ENCODE peak calls at places on chromosome 21, in eight cellular contexts. P, F, I, L, X, R, O and J are unnamed samples.

GRCh38 chr21:25997788-25998611 is 172.6 kb downstream of the APP start:
- DNase-seq in R (no peak), L (no peak), F (no peak), P (no peak), I (peak; percentile 95), O (no peak), X (no peak), J (no peak)

GRCh38 chr21:17560377-17560776 is 47.5 kb downstream of the CXADR start:
- DNase-seq in L (no peak), X (no peak), I (no peak), F (no peak), P (no peak), R (no peak), O (no peak), J (no peak)

GRCh38 chr21:15788847-15789548 is 59.2 kb downstream of the USP25 start:
- DNase-seq in O (peak; percentile 34), X (no peak), P (no peak), F (no peak), R (no peak), L (no peak), I (no peak), J (no peak)

GRCh38 chr21:26506951-26507350 is 66.1 kb downstream of the CYYR1 start:
- DNase-seq in I (no peak), L (no peak), X (no peak), R (no peak), F (peak; percentile 8), O (peak; percentile 64), P (no peak), J (no peak)

GRCh38 chr21:17441370-17441769 is 71.5 kb upstream of the CXADR start:
- DNase-seq in P (no peak), L (no peak), I (peak; percentile 60), X (no peak), R (no peak), F (no peak), O (no peak), J (no peak)

GRCh38 chr21:44283953-44284352 is 1.7 kb upstream of the AIRE start:
- DNase-seq in F (no peak), X (no peak), L (no peak), O (no peak), I (no peak), R (no peak), P (no peak), J (no peak)

GRCh38 chr21:43916691-43917514 is 51.9 kb downstream of the AGPAT3 start:
- DNase-seq in R (no peak), L (peak; percentile 65), O (peak; percentile 47), P (peak; percentile 53), I (no peak), X (peak; percentile 62), F (no peak), J (peak; percentile 68)

GRCh38 chr21:44443291-44443890 is 11.9 kb upstream of the LRRC3 start:
- DNase-seq in I (no peak), L (peak; percentile 19), F (no peak), O (no peak), X (no peak), P (no peak), R (no peak), J (no peak)

GRCh38 chr21:31342328-31342727 is 1.7 kb downstream of the TIAM1 start:
- DNase-seq in R (no peak), X (no peak), O (no peak), F (no peak), L (no peak), I (no peak), P (no peak), J (no peak)

GRCh38 chr21:36200089-36200561 is 43.5 kb downstream of the DOP1B start:
- DNase-seq in X (no peak), R (no peak), F (no peak), P (no peak), O (no peak), I (no peak), L (no peak), J (no peak)

GRCh38 chr21:31873696-31874599 is 1.1 kb downstream of the HUNK start:
- DNase-seq in O (peak; percentile 89), L (peak; percentile 81), F (no peak), X (peak; percentile 74), I (peak; percentile 32), R (no peak), P (peak; percentile 72), J (peak; percentile 52)

GRCh38 chr21:46551636-46552241 is 53.1 kb downstream of the S100B start:
- DNase-seq in P (peak; percentile 38), I (no peak), X (peak; percentile 58), R (no peak), L (peak; percentile 79), F (no peak), O (no peak), J (no peak)

GRCh38 chr21:31366825-31367224 is 22.8 kb upstream of the TIAM1 start:
- DNase-seq in L (no peak), I (no peak), P (no peak), O (no peak), F (no peak), X (no peak), R (peak; percentile 48), J (no peak)

GRCh38 chr21:37758997-37759396 is 157.3 kb downstream of the KCNJ6 start:
- DNase-seq in I (peak; percentile 28), P (peak; percentile 4), L (peak; percentile 72), R (peak; percentile 13), X (peak; percentile 9), F (peak; percentile 39), O (peak; percentile 83), J (peak; percentile 9)

GRCh38 chr21:34926784-34927548 is 122.1 kb downstream of the RUNX1 start:
- DNase-seq in O (peak; percentile 36), F (no peak), L (no peak), X (no peak), I (no peak), R (no peak), P (no peak), J (no peak)

GRCh38 chr21:46028547-46029200 is 47.1 kb downstream of the COL6A1 start:
- DNase-seq in F (no peak), L (no peak), X (no peak), I (no peak), O (peak; percentile 78), R (peak; percentile 56), P (no peak), J (no peak)

GRCh38 chr21:32844653-32845443 is 73.3 kb upstream of the PAXBP1 start:
- DNase-seq in X (no peak), I (no peak), F (peak; percentile 61), P (no peak), O (peak; percentile 76), R (no peak), L (no peak), J (no peak)

GRCh38 chr21:42075686-42076471 is 4.8 kb downstream of the UMODL1 start:
- DNase-seq in F (no peak), P (no peak), I (no peak), X (no peak), R (no peak), O (no peak), L (peak; percentile 60), J (no peak)

GRCh38 chr21:44525431-44526095 is 14.4 kb downstream of the KRTAP10-1 start:
- DNase-seq in F (no peak), R (no peak), O (no peak), I (no peak), L (peak; percentile 43), P (no peak), X (no peak), J (no peak)

GRCh38 chr21:43209575-43210453 is 41.0 kb downstream of the CRYAA start:
- DNase-seq in O (no peak), R (no peak), I (no peak), P (no peak), F (no peak), X (no peak), L (peak; percentile 59), J (no peak)

GRCh38 chr21:41580758-41581554 is 73.0 kb upstream of the TMPRSS2 start:
- DNase-seq in L (peak; percentile 48), R (no peak), O (no peak), P (no peak), X (no peak), I (no peak), F (no peak), J (no peak)

GRCh38 chr21:42261832-42262200 is 42.9 kb downstream of the ABCG1 start:
- DNase-seq in F (no peak), R (no peak), O (no peak), X (no peak), P (no peak), I (no peak), L (no peak), J (no peak)

GRCh38 chr21:37281993-37282392 is 14.9 kb upstream of the VPS26C start:
- DNase-seq in R (no peak), P (no peak), O (no peak), X (no peak), I (no peak), F (no peak), L (no peak), J (no peak)